ENCODE peak calls at places on chromosomes 2 and 18, in five cellular contexts. One of them, this sample, is unnamed.
A peak's percentile ranks its signal among the peaks of the same experiment; 100 is the strongest.

GRCh38 chr2:8424997-8425900 is 256.6 kb upstream of the ID2 start:
- DNase-seq in lower lobe of right lung: no peak
- DNase-seq in epithelial cell of esophagus: no peak
- DNase-seq in transverse colon: no peak
- DNase-seq in bronchial epithelial cell: no peak
- DNase-seq in this sample: no peak

GRCh38 chr2:107133412-107133811 is 247.4 kb upstream of the ST6GAL2 start:
- DNase-seq in epithelial cell of esophagus: no peak
- DNase-seq in lower lobe of right lung: no peak
- DNase-seq in transverse colon: no peak
- DNase-seq in bronchial epithelial cell: no peak
- DNase-seq in this sample: no peak

GRCh38 chr2:43084699-43085091 is 141.7 kb downstream of the ZFP36L2 start:
- DNase-seq in epithelial cell of esophagus: peak; percentile 43
- DNase-seq in bronchial epithelial cell: peak; percentile 41
- DNase-seq in lower lobe of right lung: no peak
- DNase-seq in transverse colon: no peak
- DNase-seq in this sample: no peak

GRCh38 chr2:10909050-10909995 is 2.4 kb upstream of the KCNF1 start:
- DNase-seq in epithelial cell of esophagus: no peak
- DNase-seq in lower lobe of right lung: no peak
- DNase-seq in transverse colon: no peak
- DNase-seq in bronchial epithelial cell: no peak
- DNase-seq in this sample: no peak

GRCh38 chr2:10555810-10556111 is 107.6 kb upstream of the ODC1 start:
- DNase-seq in transverse colon: no peak
- DNase-seq in bronchial epithelial cell: no peak
- DNase-seq in lower lobe of right lung: no peak
- DNase-seq in epithelial cell of esophagus: no peak
- DNase-seq in this sample: no peak

GRCh38 chr2:236402016-236402784 is 138.0 kb upstream of the ASB18 start:
- DNase-seq in epithelial cell of esophagus: no peak
- DNase-seq in bronchial epithelial cell: no peak
- DNase-seq in transverse colon: no peak
- DNase-seq in lower lobe of right lung: no peak
- DNase-seq in this sample: no peak

GRCh38 chr2:216221806-216222205 is 112.7 kb downstream of the XRCC5 start:
- DNase-seq in bronchial epithelial cell: peak; percentile 65
- DNase-seq in epithelial cell of esophagus: peak; percentile 47
- DNase-seq in transverse colon: no peak
- DNase-seq in lower lobe of right lung: no peak
- DNase-seq in this sample: no peak

GRCh38 chr18:12656671-12657047 is 1.2 kb downstream of the SPIRE1 start:
- DNase-seq in epithelial cell of esophagus: no peak
- DNase-seq in bronchial epithelial cell: peak; percentile 20
- DNase-seq in lower lobe of right lung: no peak
- DNase-seq in transverse colon: no peak
- DNase-seq in this sample: no peak

GRCh38 chr2:41913921-41914609 is 133.8 kb upstream of the PKDCC start:
- DNase-seq in bronchial epithelial cell: no peak
- DNase-seq in lower lobe of right lung: no peak
- DNase-seq in transverse colon: no peak
- DNase-seq in epithelial cell of esophagus: no peak
- DNase-seq in this sample: no peak

GRCh38 chr2:234826676-234827075 is 125.1 kb upstream of the SH3BP4 start:
- DNase-seq in bronchial epithelial cell: no peak
- DNase-seq in epithelial cell of esophagus: no peak
- DNase-seq in transverse colon: no peak
- DNase-seq in lower lobe of right lung: no peak
- DNase-seq in this sample: no peak

GRCh38 chr2:74186038-74186437 is 7.4 kb upstream of the MOB1A start:
- DNase-seq in transverse colon: peak; percentile 45
- DNase-seq in epithelial cell of esophagus: no peak
- DNase-seq in lower lobe of right lung: peak; percentile 63
- DNase-seq in bronchial epithelial cell: no peak
- DNase-seq in this sample: peak; percentile 86

GRCh38 chr2:20350105-20350712 is 435 bp downstream of the PUM2 start:
- DNase-seq in transverse colon: peak; percentile 53
- DNase-seq in bronchial epithelial cell: no peak
- DNase-seq in epithelial cell of esophagus: peak; percentile 39
- DNase-seq in lower lobe of right lung: peak; percentile 65
- DNase-seq in this sample: no peak

GRCh38 chr2:146457221-146457620 is 1387.6 kb upstream of the ACVR2A start:
- DNase-seq in transverse colon: no peak
- DNase-seq in lower lobe of right lung: no peak
- DNase-seq in epithelial cell of esophagus: no peak
- DNase-seq in bronchial epithelial cell: no peak
- DNase-seq in this sample: no peak

GRCh38 chr2:69060938-69061501 is 48.0 kb downstream of the ANTXR1 start:
- DNase-seq in lower lobe of right lung: no peak
- DNase-seq in bronchial epithelial cell: no peak
- DNase-seq in epithelial cell of esophagus: no peak
- DNase-seq in transverse colon: no peak
- DNase-seq in this sample: no peak

GRCh38 chr18:68676913-68677312 is 38.0 kb downstream of the TMX3 start:
- DNase-seq in epithelial cell of esophagus: no peak
- DNase-seq in bronchial epithelial cell: no peak
- DNase-seq in lower lobe of right lung: no peak
- DNase-seq in transverse colon: no peak
- DNase-seq in this sample: peak; percentile 31

GRCh38 chr2:33532146-33532545 is 55.7 kb downstream of the RASGRP3 start:
- DNase-seq in bronchial epithelial cell: no peak
- DNase-seq in lower lobe of right lung: no peak
- DNase-seq in epithelial cell of esophagus: no peak
- DNase-seq in transverse colon: no peak
- DNase-seq in this sample: no peak

GRCh38 chr2:134671498-134671897 is 47.3 kb downstream of the TMEM163 start:
- DNase-seq in transverse colon: no peak
- DNase-seq in epithelial cell of esophagus: no peak
- DNase-seq in lower lobe of right lung: no peak
- DNase-seq in bronchial epithelial cell: no peak
- DNase-seq in this sample: no peak

GRCh38 chr2:71100195-71100964 is 29.6 kb downstream of the MCEE start:
- DNase-seq in transverse colon: peak; percentile 68
- DNase-seq in bronchial epithelial cell: peak; percentile 57
- DNase-seq in epithelial cell of esophagus: peak; percentile 74
- DNase-seq in lower lobe of right lung: peak; percentile 62
- DNase-seq in this sample: no peak

GRCh38 chr2:3743951-3744555 is 40.7 kb downstream of the DCDC2C start:
- DNase-seq in transverse colon: no peak
- DNase-seq in epithelial cell of esophagus: no peak
- DNase-seq in lower lobe of right lung: no peak
- DNase-seq in bronchial epithelial cell: no peak
- DNase-seq in this sample: no peak

GRCh38 chr2:8249191-8249590 is 432.7 kb upstream of the ID2 start:
- DNase-seq in lower lobe of right lung: no peak
- DNase-seq in epithelial cell of esophagus: no peak
- DNase-seq in bronchial epithelial cell: no peak
- DNase-seq in transverse colon: no peak
- DNase-seq in this sample: no peak

GRCh38 chr2:204574473-204574872 is 29.2 kb downstream of the PARD3B start:
- DNase-seq in transverse colon: no peak
- DNase-seq in bronchial epithelial cell: no peak
- DNase-seq in lower lobe of right lung: no peak
- DNase-seq in epithelial cell of esophagus: no peak
- DNase-seq in this sample: no peak

GRCh38 chr2:31107588-31108300 is 30.5 kb downstream of the GALNT14 start:
- DNase-seq in lower lobe of right lung: no peak
- DNase-seq in epithelial cell of esophagus: peak; percentile 50
- DNase-seq in transverse colon: no peak
- DNase-seq in bronchial epithelial cell: peak; percentile 44
- DNase-seq in this sample: no peak

GRCh38 chr2:181264436-181264835 is 192.8 kb upstream of the ITGA4 start:
- DNase-seq in lower lobe of right lung: no peak
- DNase-seq in transverse colon: no peak
- DNase-seq in bronchial epithelial cell: no peak
- DNase-seq in epithelial cell of esophagus: no peak
- DNase-seq in this sample: no peak

GRCh38 chr2:62032096-62032495 is 126.6 kb downstream of the COMMD1 start:
- DNase-seq in epithelial cell of esophagus: peak; percentile 43
- DNase-seq in transverse colon: no peak
- DNase-seq in lower lobe of right lung: no peak
- DNase-seq in bronchial epithelial cell: peak; percentile 20
- DNase-seq in this sample: peak; percentile 44

GRCh38 chr2:76170856-76171255 is 460.1 kb upstream of the GCFC2 start:
- DNase-seq in bronchial epithelial cell: no peak
- DNase-seq in epithelial cell of esophagus: no peak
- DNase-seq in transverse colon: no peak
- DNase-seq in lower lobe of right lung: no peak
- DNase-seq in this sample: no peak

GRCh38 chr18:3266062-3266608 is 4.2 kb downstream of the MYL12B start:
- DNase-seq in bronchial epithelial cell: peak; percentile 93
- DNase-seq in epithelial cell of esophagus: peak; percentile 90
- DNase-seq in lower lobe of right lung: no peak
- DNase-seq in transverse colon: no peak
- DNase-seq in this sample: no peak

GRCh38 chr18:3262234-3263171 is 570 bp downstream of the MYL12B start:
- DNase-seq in epithelial cell of esophagus: peak; percentile 48
- DNase-seq in transverse colon: no peak
- DNase-seq in bronchial epithelial cell: no peak
- DNase-seq in lower lobe of right lung: no peak
- DNase-seq in this sample: no peak

GRCh38 chr18:3264362-3264761 is 2.4 kb downstream of the MYL12B start:
- DNase-seq in bronchial epithelial cell: no peak
- DNase-seq in lower lobe of right lung: no peak
- DNase-seq in transverse colon: peak; percentile 35
- DNase-seq in epithelial cell of esophagus: peak; percentile 54
- DNase-seq in this sample: no peak

GRCh38 chr18:3268306-3268705 is 6.4 kb downstream of the MYL12B start:
- DNase-seq in lower lobe of right lung: no peak
- DNase-seq in epithelial cell of esophagus: no peak
- DNase-seq in transverse colon: no peak
- DNase-seq in bronchial epithelial cell: no peak
- DNase-seq in this sample: no peak

DNA sequence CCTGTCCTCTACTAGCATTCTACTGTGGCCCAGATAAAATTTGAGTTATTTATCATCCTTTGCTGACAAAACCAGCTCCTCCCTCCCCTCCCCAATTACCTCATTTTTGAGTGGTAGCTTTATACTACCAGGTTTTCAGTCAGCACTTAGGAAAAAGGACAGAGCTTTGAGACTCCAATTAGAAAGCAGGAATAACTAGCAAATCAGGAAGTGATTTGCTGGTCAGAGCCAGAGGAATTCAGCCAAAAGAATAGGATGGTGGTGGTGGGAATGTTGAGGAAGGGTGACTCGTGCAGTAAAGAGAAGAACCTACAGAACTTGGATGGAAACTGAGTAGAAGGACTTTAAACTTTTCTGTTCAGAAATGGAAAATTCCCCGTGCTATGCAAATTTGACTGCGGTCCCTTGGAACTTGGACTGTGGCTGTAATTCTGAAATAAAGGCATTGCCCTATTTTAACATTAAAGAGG is 3.7 kb downstream of the MYL12B start:
- DNase-seq in transverse colon: no peak
- DNase-seq in bronchial epithelial cell: peak; percentile 64
- DNase-seq in lower lobe of right lung: no peak
- DNase-seq in epithelial cell of esophagus: peak; percentile 60
- DNase-seq in this sample: no peak
- H3K4me3 ChIP-seq in transverse colon: no peak overlapping the region
- H3K4me3 ChIP-seq in bronchial epithelial cell: no peak overlapping the region
- H3K4me3 ChIP-seq in lower lobe of right lung: no peak overlapping the region
- H3K4me3 ChIP-seq in epithelial cell of esophagus: no peak overlapping the region
- H3K4me3 ChIP-seq in this sample: no peak overlapping the region

GRCh38 chr18:9379118-9379517 is 44.5 kb downstream of the TWSG1 start:
- DNase-seq in transverse colon: no peak
- DNase-seq in epithelial cell of esophagus: no peak
- DNase-seq in bronchial epithelial cell: no peak
- DNase-seq in lower lobe of right lung: no peak
- DNase-seq in this sample: no peak
- TF ChIP-seq CTCF in transverse colon: no peak
- TF ChIP-seq CTCF in epithelial cell of esophagus: no peak
- TF ChIP-seq CTCF in bronchial epithelial cell: no peak
- TF ChIP-seq CTCF in lower lobe of right lung: no peak
- TF ChIP-seq CTCF in this sample: no peak

DNA sequence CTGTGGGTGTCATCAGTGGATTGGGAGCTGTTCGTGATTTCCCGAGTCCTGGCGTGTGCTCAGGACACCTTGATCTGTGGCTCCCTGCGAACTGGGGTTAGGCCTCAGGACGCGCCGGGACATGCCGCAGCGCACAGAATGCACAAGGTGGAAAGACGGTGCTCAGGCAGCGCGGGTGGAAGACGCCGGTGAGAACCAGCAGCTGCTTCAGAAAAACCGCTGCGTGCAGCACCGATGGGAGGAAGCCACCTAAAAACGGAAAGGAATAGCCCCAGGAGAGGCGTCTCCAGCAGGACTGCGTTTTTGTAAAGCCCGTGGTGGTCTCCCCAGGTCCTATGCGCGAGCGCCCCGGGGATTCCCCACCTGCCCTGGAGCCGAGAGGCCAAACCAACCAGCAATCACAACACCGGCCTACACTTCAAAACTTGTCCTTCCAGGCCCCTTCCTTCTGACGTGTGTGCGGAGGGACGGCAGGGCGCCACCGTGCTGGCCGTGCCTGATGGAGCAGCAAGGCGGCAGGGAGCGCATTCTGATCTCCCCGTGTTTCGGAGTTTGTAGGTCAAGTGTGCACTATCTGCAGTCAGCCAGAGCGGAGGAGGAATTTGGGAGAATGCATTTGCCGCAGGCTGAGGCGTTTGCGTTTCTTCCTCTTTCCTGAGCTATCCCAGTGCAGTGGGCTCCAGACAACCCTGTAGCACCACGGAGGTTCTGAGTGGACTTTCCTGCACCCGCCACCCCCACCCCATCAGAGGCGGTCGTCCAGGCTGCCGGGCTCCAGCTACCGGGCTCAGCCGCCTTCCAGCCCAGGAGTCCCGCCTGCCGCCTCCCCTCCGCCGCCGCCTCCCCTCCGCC is 32.2 kb downstream of the RTP5 start:
- DNase-seq in transverse colon: no peak
- DNase-seq in bronchial epithelial cell: peak; percentile 42
- DNase-seq in lower lobe of right lung: peak; percentile 54
- DNase-seq in epithelial cell of esophagus: peak; percentile 57
- DNase-seq in this sample: no peak
- H3K4me3 ChIP-seq in transverse colon: peak overlapping the region; percentile 15
- H3K4me3 ChIP-seq in bronchial epithelial cell: peak overlapping the region; percentile 18
- H3K4me3 ChIP-seq in lower lobe of right lung: peak overlapping the region; percentile 27
- H3K4me3 ChIP-seq in epithelial cell of esophagus: peak overlapping the region; percentile 29
- H3K4me3 ChIP-seq in this sample: no peak overlapping the region

GRCh38 chr2:169752752-169753151 is 19.1 kb downstream of the KLHL23 start:
- DNase-seq in transverse colon: no peak
- DNase-seq in epithelial cell of esophagus: no peak
- DNase-seq in bronchial epithelial cell: no peak
- DNase-seq in lower lobe of right lung: no peak
- DNase-seq in this sample: no peak

GRCh38 chr2:169743549-169743948 is 9.9 kb downstream of the KLHL23 start:
- DNase-seq in epithelial cell of esophagus: no peak
- DNase-seq in lower lobe of right lung: no peak
- DNase-seq in transverse colon: no peak
- DNase-seq in bronchial epithelial cell: no peak
- DNase-seq in this sample: no peak

DNA sequence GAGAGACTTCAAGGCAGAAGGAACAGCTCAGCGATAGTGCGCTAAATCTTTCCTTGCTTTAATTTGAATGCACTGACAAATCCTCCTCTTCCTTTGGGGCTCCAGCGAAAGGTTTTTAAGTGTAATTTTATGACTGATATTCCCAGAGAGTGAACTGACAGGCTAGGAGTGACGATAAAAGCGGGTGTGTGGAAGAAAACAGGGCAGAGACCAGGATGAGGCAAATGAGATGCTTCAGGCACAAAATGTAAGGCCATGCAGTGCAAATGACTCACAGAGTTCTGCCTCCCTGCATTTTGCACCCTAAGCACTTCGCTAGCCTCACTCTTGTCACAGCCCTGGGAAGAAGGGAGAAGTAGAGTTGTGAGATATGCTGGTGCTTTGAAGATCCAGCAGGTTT is 14.7 kb downstream of the KLHL23 start:
- DNase-seq in epithelial cell of esophagus: peak; percentile 28
- DNase-seq in bronchial epithelial cell: no peak
- DNase-seq in transverse colon: no peak
- DNase-seq in lower lobe of right lung: no peak
- DNase-seq in this sample: no peak
- TF ChIP-seq CTCF in epithelial cell of esophagus: no peak
- TF ChIP-seq CTCF in bronchial epithelial cell: no peak
- TF ChIP-seq CTCF in transverse colon: no peak
- TF ChIP-seq CTCF in lower lobe of right lung: no peak
- TF ChIP-seq CTCF in this sample: no peak